ENCODE peak calls at places on chromosomes 13 and 19, in six cellular contexts. One of them, this sample, is unnamed.

GRCh38 chr19:2333027-2333806 is 4.7 kb downstream of the SPPL2B start:
- DNase-seq in T-cell: no peak
- DNase-seq in AG10803: no peak
- DNase-seq in heart left ventricle: no peak
- DNase-seq in LHCN-M2: no peak
- DNase-seq in activated T-helper 1 cell treated with anti-CD3 and anti-CD28 coated beads, Interleukin-2, amount 50 U/mL, for 16 hours: no peak
- DNase-seq in this sample: peak; percentile 45

GRCh38 chr13:48603375-48603774 is 50.4 kb upstream of the CYSLTR2 start:
- DNase-seq in LHCN-M2: no peak
- DNase-seq in heart left ventricle: no peak
- DNase-seq in T-cell: no peak
- DNase-seq in AG10803: no peak
- DNase-seq in activated T-helper 1 cell treated with anti-CD3 and anti-CD28 coated beads, Interleukin-2, amount 50 U/mL, for 16 hours: no peak
- DNase-seq in this sample: no peak

GRCh38 chr13:76043882-76044281 is 407.8 kb downstream of the LMO7 start:
- DNase-seq in T-cell: no peak
- DNase-seq in activated T-helper 1 cell treated with anti-CD3 and anti-CD28 coated beads, Interleukin-2, amount 50 U/mL, for 16 hours: no peak
- DNase-seq in LHCN-M2: no peak
- DNase-seq in AG10803: no peak
- DNase-seq in heart left ventricle: no peak
- DNase-seq in this sample: no peak

GRCh38 chr13:95833713-95834112 is 156.8 kb downstream of the DNAJC3 start:
- DNase-seq in T-cell: no peak
- DNase-seq in activated T-helper 1 cell treated with anti-CD3 and anti-CD28 coated beads, Interleukin-2, amount 50 U/mL, for 16 hours: no peak
- DNase-seq in LHCN-M2: peak; percentile 37
- DNase-seq in AG10803: peak; percentile 17
- DNase-seq in heart left ventricle: no peak
- DNase-seq in this sample: no peak

GRCh38 chr13:91359071-91359470 is 11.6 kb downstream of the MIR17HG start:
- DNase-seq in LHCN-M2: no peak
- DNase-seq in AG10803: no peak
- DNase-seq in activated T-helper 1 cell treated with anti-CD3 and anti-CD28 coated beads, Interleukin-2, amount 50 U/mL, for 16 hours: no peak
- DNase-seq in T-cell: no peak
- DNase-seq in heart left ventricle: no peak
- DNase-seq in this sample: no peak

GRCh38 chr19:55353803-55354697 is 469 bp downstream of the COX6B2 start:
- DNase-seq in activated T-helper 1 cell treated with anti-CD3 and anti-CD28 coated beads, Interleukin-2, amount 50 U/mL, for 16 hours: peak; percentile 30
- DNase-seq in T-cell: peak; percentile 33
- DNase-seq in heart left ventricle: peak; percentile 52
- DNase-seq in AG10803: no peak
- DNase-seq in LHCN-M2: no peak
- DNase-seq in this sample: peak; percentile 85

GRCh38 chr19:4732680-4733114 is 9.1 kb upstream of the DPP9 start:
- DNase-seq in T-cell: peak; percentile 28
- DNase-seq in activated T-helper 1 cell treated with anti-CD3 and anti-CD28 coated beads, Interleukin-2, amount 50 U/mL, for 16 hours: no peak
- DNase-seq in heart left ventricle: no peak
- DNase-seq in AG10803: peak; percentile 49
- DNase-seq in LHCN-M2: peak; percentile 58
- DNase-seq in this sample: no peak

GRCh38 chr13:35771898-35772297 is 295.4 kb upstream of the MAB21L1 start:
- DNase-seq in LHCN-M2: peak; percentile 84
- DNase-seq in heart left ventricle: no peak
- DNase-seq in AG10803: peak; percentile 98
- DNase-seq in activated T-helper 1 cell treated with anti-CD3 and anti-CD28 coated beads, Interleukin-2, amount 50 U/mL, for 16 hours: no peak
- DNase-seq in T-cell: no peak
- DNase-seq in this sample: no peak

GRCh38 chr19:13207237-13208130 is 57.3 kb downstream of the IER2 start:
- DNase-seq in activated T-helper 1 cell treated with anti-CD3 and anti-CD28 coated beads, Interleukin-2, amount 50 U/mL, for 16 hours: no peak
- DNase-seq in AG10803: peak; percentile 54
- DNase-seq in heart left ventricle: peak; percentile 55
- DNase-seq in T-cell: no peak
- DNase-seq in LHCN-M2: peak; percentile 59
- DNase-seq in this sample: peak; percentile 78

GRCh38 chr13:77374786-77375185 is 47.9 kb upstream of the MYCBP2 start:
- DNase-seq in LHCN-M2: no peak
- DNase-seq in T-cell: no peak
- DNase-seq in activated T-helper 1 cell treated with anti-CD3 and anti-CD28 coated beads, Interleukin-2, amount 50 U/mL, for 16 hours: no peak
- DNase-seq in AG10803: no peak
- DNase-seq in heart left ventricle: no peak
- DNase-seq in this sample: no peak

GRCh38 chr19:46841458-46842083 is 9.1 kb downstream of the AP2S1 start:
- DNase-seq in activated T-helper 1 cell treated with anti-CD3 and anti-CD28 coated beads, Interleukin-2, amount 50 U/mL, for 16 hours: no peak
- DNase-seq in T-cell: no peak
- DNase-seq in AG10803: peak; percentile 55
- DNase-seq in LHCN-M2: peak; percentile 40
- DNase-seq in heart left ventricle: peak; percentile 77
- DNase-seq in this sample: no peak

GRCh38 chr13:70473912-70474311 is 365.7 kb upstream of the KLHL1 start:
- DNase-seq in heart left ventricle: no peak
- DNase-seq in LHCN-M2: no peak
- DNase-seq in AG10803: no peak
- DNase-seq in activated T-helper 1 cell treated with anti-CD3 and anti-CD28 coated beads, Interleukin-2, amount 50 U/mL, for 16 hours: no peak
- DNase-seq in T-cell: no peak
- DNase-seq in this sample: no peak

GRCh38 chr13:43698009-43698408 is 88.8 kb downstream of the ENOX1 start:
- DNase-seq in AG10803: no peak
- DNase-seq in T-cell: no peak
- DNase-seq in LHCN-M2: peak; percentile 18
- DNase-seq in heart left ventricle: no peak
- DNase-seq in activated T-helper 1 cell treated with anti-CD3 and anti-CD28 coated beads, Interleukin-2, amount 50 U/mL, for 16 hours: no peak
- DNase-seq in this sample: no peak

GRCh38 chr19:9498183-9498902 is at the start of gene ZNF560:
- DNase-seq in AG10803: peak; percentile 11
- DNase-seq in heart left ventricle: no peak
- DNase-seq in activated T-helper 1 cell treated with anti-CD3 and anti-CD28 coated beads, Interleukin-2, amount 50 U/mL, for 16 hours: no peak
- DNase-seq in T-cell: no peak
- DNase-seq in LHCN-M2: no peak
- DNase-seq in this sample: no peak

GRCh38 chr19:1466461-1467227 is 12.4 kb downstream of the C19orf25 start:
- DNase-seq in heart left ventricle: no peak
- DNase-seq in activated T-helper 1 cell treated with anti-CD3 and anti-CD28 coated beads, Interleukin-2, amount 50 U/mL, for 16 hours: no peak
- DNase-seq in LHCN-M2: no peak
- DNase-seq in AG10803: no peak
- DNase-seq in T-cell: no peak
- DNase-seq in this sample: peak; percentile 62

GRCh38 chr13:46638262-46638661 is 85.3 kb downstream of the LRCH1 start:
- DNase-seq in LHCN-M2: no peak
- DNase-seq in T-cell: no peak
- DNase-seq in activated T-helper 1 cell treated with anti-CD3 and anti-CD28 coated beads, Interleukin-2, amount 50 U/mL, for 16 hours: no peak
- DNase-seq in heart left ventricle: no peak
- DNase-seq in AG10803: no peak
- DNase-seq in this sample: no peak

GRCh38 chr13:71758823-71759222 is 108.2 kb downstream of the DACH1 start:
- DNase-seq in activated T-helper 1 cell treated with anti-CD3 and anti-CD28 coated beads, Interleukin-2, amount 50 U/mL, for 16 hours: no peak
- DNase-seq in T-cell: no peak
- DNase-seq in LHCN-M2: no peak
- DNase-seq in heart left ventricle: no peak
- DNase-seq in AG10803: no peak
- DNase-seq in this sample: no peak

GRCh38 chr13:48849515-48849914 is 126.2 kb upstream of the FNDC3A start:
- DNase-seq in LHCN-M2: no peak
- DNase-seq in AG10803: no peak
- DNase-seq in T-cell: no peak
- DNase-seq in heart left ventricle: no peak
- DNase-seq in activated T-helper 1 cell treated with anti-CD3 and anti-CD28 coated beads, Interleukin-2, amount 50 U/mL, for 16 hours: no peak
- DNase-seq in this sample: no peak

GRCh38 chr19:9032136-9032626 is 22.0 kb upstream of the MUC16 start:
- DNase-seq in LHCN-M2: no peak
- DNase-seq in T-cell: no peak
- DNase-seq in activated T-helper 1 cell treated with anti-CD3 and anti-CD28 coated beads, Interleukin-2, amount 50 U/mL, for 16 hours: no peak
- DNase-seq in heart left ventricle: no peak
- DNase-seq in AG10803: no peak
- DNase-seq in this sample: no peak

GRCh38 chr19:11767633-11768133 is 883 bp downstream of the ZNF441 start:
- DNase-seq in LHCN-M2: peak; percentile 43
- DNase-seq in T-cell: no peak
- DNase-seq in activated T-helper 1 cell treated with anti-CD3 and anti-CD28 coated beads, Interleukin-2, amount 50 U/mL, for 16 hours: no peak
- DNase-seq in AG10803: peak; percentile 43
- DNase-seq in heart left ventricle: peak; percentile 30
- DNase-seq in this sample: peak; percentile 66

GRCh38 chr13:113881614-113882265 is 17.9 kb upstream of the GAS6 start:
- DNase-seq in heart left ventricle: peak; percentile 59
- DNase-seq in T-cell: no peak
- DNase-seq in AG10803: no peak
- DNase-seq in LHCN-M2: no peak
- DNase-seq in activated T-helper 1 cell treated with anti-CD3 and anti-CD28 coated beads, Interleukin-2, amount 50 U/mL, for 16 hours: no peak
- DNase-seq in this sample: no peak

GRCh38 chr19:1962674-1963073 is 21.7 kb downstream of the CSNK1G2 start:
- DNase-seq in heart left ventricle: no peak
- DNase-seq in AG10803: no peak
- DNase-seq in activated T-helper 1 cell treated with anti-CD3 and anti-CD28 coated beads, Interleukin-2, amount 50 U/mL, for 16 hours: no peak
- DNase-seq in T-cell: no peak
- DNase-seq in LHCN-M2: no peak
- DNase-seq in this sample: no peak

GRCh38 chr19:2035590-2035991 is 15.5 kb downstream of the MKNK2 start:
- DNase-seq in T-cell: no peak
- DNase-seq in LHCN-M2: no peak
- DNase-seq in activated T-helper 1 cell treated with anti-CD3 and anti-CD28 coated beads, Interleukin-2, amount 50 U/mL, for 16 hours: no peak
- DNase-seq in heart left ventricle: no peak
- DNase-seq in AG10803: no peak
- DNase-seq in this sample: no peak

GRCh38 chr19:40228863-40229262 is 2.4 kb upstream of the CCNP start:
- DNase-seq in LHCN-M2: no peak
- DNase-seq in AG10803: no peak
- DNase-seq in T-cell: no peak
- DNase-seq in heart left ventricle: no peak
- DNase-seq in activated T-helper 1 cell treated with anti-CD3 and anti-CD28 coated beads, Interleukin-2, amount 50 U/mL, for 16 hours: no peak
- DNase-seq in this sample: no peak

This sample was measured in Right ventricle myocardium inferior.